ENCODE peak calls at places on chromosome 2, in four cellular contexts. One of them, this sample, is unnamed.

GRCh38 chr2:182057002-182057401 is 71.3 kb downstream of the PPP1R1C start:
- DNase-seq in activated naive CD4-positive, alpha-beta T cell treated with Interleukin-2 at 50 U/mL for 16 hours: no peak
- DNase-seq in hepatocyte: no peak
- DNase-seq in memory B cell: no peak
- DNase-seq in this sample: no peak

GRCh38 chr2:53952519-53952918 is 18.3 kb downstream of the PSME4 start:
- DNase-seq in activated naive CD4-positive, alpha-beta T cell treated with Interleukin-2 at 50 U/mL for 16 hours: no peak
- DNase-seq in hepatocyte: no peak
- DNase-seq in memory B cell: no peak
- DNase-seq in this sample: no peak

GRCh38 chr2:62209427-62209991 is 13.6 kb downstream of the B3GNT2 start:
- DNase-seq in activated naive CD4-positive, alpha-beta T cell treated with Interleukin-2 at 50 U/mL for 16 hours: no peak
- DNase-seq in hepatocyte: no peak
- DNase-seq in memory B cell: no peak
- DNase-seq in this sample: no peak

GRCh38 chr2:3522851-3523481 is 3.6 kb upstream of the ADI1 start:
- DNase-seq in activated naive CD4-positive, alpha-beta T cell treated with Interleukin-2 at 50 U/mL for 16 hours: no peak
- DNase-seq in hepatocyte: peak
- DNase-seq in memory B cell: no peak
- DNase-seq in this sample: no peak

GRCh38 chr2:144382848-144383247 is 137.1 kb downstream of the ZEB2 start:
- DNase-seq in activated naive CD4-positive, alpha-beta T cell treated with Interleukin-2 at 50 U/mL for 16 hours: no peak
- DNase-seq in hepatocyte: no peak
- DNase-seq in memory B cell: no peak
- DNase-seq in this sample: peak

GRCh38 chr2:67436221-67436620 is 39.1 kb downstream of the ETAA1 start:
- DNase-seq in activated naive CD4-positive, alpha-beta T cell treated with Interleukin-2 at 50 U/mL for 16 hours: no peak
- DNase-seq in hepatocyte: no peak
- DNase-seq in memory B cell: no peak
- DNase-seq in this sample: no peak

GRCh38 chr2:204892506-204893255 is 347.4 kb downstream of the PARD3B start:
- DNase-seq in activated naive CD4-positive, alpha-beta T cell treated with Interleukin-2 at 50 U/mL for 16 hours: no peak
- DNase-seq in hepatocyte: no peak
- DNase-seq in memory B cell: no peak
- DNase-seq in this sample: no peak

GRCh38 chr2:23354554-23354953 is 30.4 kb upstream of the KLHL29 start:
- DNase-seq in activated naive CD4-positive, alpha-beta T cell treated with Interleukin-2 at 50 U/mL for 16 hours: no peak
- DNase-seq in hepatocyte: no peak
- DNase-seq in memory B cell: no peak
- DNase-seq in this sample: no peak

GRCh38 chr2:100658017-100658416 is 95.2 kb downstream of the PDCL3 start:
- DNase-seq in activated naive CD4-positive, alpha-beta T cell treated with Interleukin-2 at 50 U/mL for 16 hours: no peak
- DNase-seq in hepatocyte: no peak
- DNase-seq in memory B cell: no peak
- DNase-seq in this sample: no peak

GRCh38 chr2:144703852-144704324 is 184.0 kb upstream of the ZEB2 start:
- DNase-seq in activated naive CD4-positive, alpha-beta T cell treated with Interleukin-2 at 50 U/mL for 16 hours: no peak
- DNase-seq in hepatocyte: peak
- DNase-seq in memory B cell: no peak
- DNase-seq in this sample: peak

This sample was measured in naive B cell.